ENCODE peak calls at places on chromosome 20, in eight cellular contexts. E is ovary; Y is AG04450; I is cardiac fibroblast; Z is HTR-8/SVneo; K is cardiac septum; T is stimulated activated naive B cell treated with anti-CD40 and anti-IgM and Interleukin-4, amounts not matched to agents 10 μg/mL and 1 μg/mL and 100 μg/mL, for 72 hours; S is cerebellum. O is an unnamed sample.

GRCh38 chr20:57620999-57621398 is 773 bp upstream of the ZBP1 start:
- DNase-seq in S (no peak), T (no peak), K (no peak), Z (no peak), E (no peak), Y (no peak), I (no peak), O (no peak)

GRCh38 chr20:35625584-35626385 is 10.2 kb downstream of the SPAG4 start:
- DNase-seq in E (no peak), Y (no peak), I (no peak), Z (no peak), S (no peak), K (peak), T (no peak), O (no peak)

GRCh38 chr20:1965520-1966278 is 28.2 kb downstream of the PDYN start:
- DNase-seq in T (peak), K (peak), E (peak), I (peak), Z (peak), Y (peak), S (peak), O (peak)

GRCh38 chr20:61251529-61252393 is at the start of gene CDH4:
- DNase-seq in Z (peak), K (no peak), E (no peak), S (no peak), Y (no peak), T (no peak), I (no peak), O (no peak)

GRCh38 chr20:3980260-3981131 is 34.9 kb downstream of the RNF24 start:
- DNase-seq in K (no peak), Y (peak), Z (peak), T (no peak), E (no peak), S (no peak), I (peak), O (no peak)

GRCh38 chr20:11847827-11848226 is 69.9 kb upstream of the BTBD3 start:
- DNase-seq in S (no peak), Z (no peak), E (no peak), I (no peak), Y (no peak), T (no peak), K (no peak), O (no peak)

GRCh38 chr20:63775096-63775978 is 35.8 kb downstream of the SLC2A4RG start:
- DNase-seq in E (peak), Y (no peak), Z (no peak), T (no peak), I (no peak), S (peak), K (no peak), O (no peak)

GRCh38 chr20:53319716-53320115 is 273.9 kb downstream of the ZNF217 start:
- DNase-seq in S (no peak), T (no peak), E (no peak), I (no peak), Z (no peak), K (no peak), Y (no peak), O (no peak)